ENCODE peak calls at places on chromosomes 1 and 21, in eight cellular contexts. M is T-helper 2 cell; T is psoas muscle; Z is HFFc6; E is AG20443; A is RWPE1; O is aorta; V is stimulated activated CD4-positive, alpha-beta T cell treated with anti-CD3 and anti-CD28 coated beads, TNF-alpha, amount 100 ng/mL, for 48 hours. Q is an unnamed sample.

GRCh38 chr1:3685229-3685628 is 32.9 kb downstream of the TP73 start:
- DNase-seq in M (no peak), T (no peak), Z (no peak), E (no peak), A (peak; percentile 57), O (no peak), V (no peak), Q (no peak)

GRCh38 chr1:6108937-6109636 is 63.4 kb downstream of the KCNAB2 start:
- DNase-seq in M (no peak), T (peak; percentile 49), Z (peak; percentile 41), E (peak; percentile 79), A (peak; percentile 75), O (peak; percentile 70), V (no peak), Q (no peak)

GRCh38 chr21:35088235-35088865 is 39.2 kb upstream of the RUNX1 start:
- DNase-seq in M (no peak), T (no peak), Z (no peak), E (no peak), A (no peak), O (no peak), V (no peak), Q (no peak)

GRCh38 chr1:113452921-113453770 is 62.8 kb downstream of the MAGI3 start:
- DNase-seq in M (no peak), T (no peak), Z (peak; percentile 65), E (peak; percentile 14), A (peak; percentile 38), O (no peak), V (no peak), Q (peak; percentile 3)

GRCh38 chr21:35136586-35137254 is 87.6 kb upstream of the RUNX1 start:
- DNase-seq in M (no peak), T (no peak), Z (peak; percentile 56), E (peak; percentile 78), A (peak; percentile 68), O (no peak), V (no peak), Q (peak; percentile 37)

GRCh38 chr1:162206749-162207635 is 137.5 kb downstream of the NOS1AP start:
- DNase-seq in M (no peak), T (no peak), Z (no peak), E (no peak), A (no peak), O (no peak), V (no peak), Q (peak; percentile 83)

GRCh38 chr1:71719330-71719729 is 563.0 kb downstream of the NEGR1 start:
- DNase-seq in M (no peak), T (no peak), Z (no peak), E (no peak), A (no peak), O (no peak), V (no peak), Q (no peak)

GRCh38 chr1:221555689-221556433 is 186.0 kb downstream of the DUSP10 start:
- DNase-seq in M (no peak), T (no peak), Z (no peak), E (no peak), A (no peak), O (no peak), V (no peak), Q (no peak)

GRCh38 chr1:6085666-6086065 is 40.0 kb downstream of the KCNAB2 start:
- DNase-seq in M (no peak), T (no peak), Z (no peak), E (no peak), A (no peak), O (no peak), V (no peak), Q (no peak)

GRCh38 chr21:36535618-36536241 is 55.8 kb upstream of the CLDN14 start:
- DNase-seq in M (no peak), T (no peak), Z (no peak), E (no peak), A (no peak), O (no peak), V (no peak), Q (no peak)